ENCODE peak calls at places on chromosome 16, in six cellular contexts. G, W, C, O, M and X are unnamed samples.

GRCh38 chr16:89536886-89537548 is 23.5 kb upstream of the RPL13 start:
- DNase-seq in O (no peak), W (no peak), G (no peak), M (no peak), C (no peak), X (no peak)

GRCh38 chr16:14179116-14179515 is 108.0 kb downstream of the MRTFB start:
- DNase-seq in M (no peak), O (no peak), C (no peak), G (no peak), W (no peak), X (no peak)

GRCh38 chr16:74099530-74099929 is 197.1 kb upstream of the PSMD7 start:
- DNase-seq in C (no peak), M (no peak), G (no peak), W (no peak), O (no peak), X (no peak)

GRCh38 chr16:83110221-83110768 is 483.5 kb downstream of the CDH13 start:
- DNase-seq in M (no peak), W (no peak), G (no peak), O (no peak), C (no peak), X (no peak)

GRCh38 chr16:53094013-53094630 is 39.3 kb downstream of the CHD9 start:
- DNase-seq in M (no peak), C (peak; percentile 74), W (no peak), G (peak; percentile 82), O (peak; percentile 22), X (no peak)

GRCh38 chr16:89847056-89847929 is 19.0 kb downstream of the SPIRE2 start:
- DNase-seq in G (no peak), C (no peak), W (no peak), O (no peak), M (no peak), X (no peak)

GRCh38 chr16:20868890-20869289 is 31.3 kb downstream of the DCUN1D3 start:
- DNase-seq in O (peak; percentile 68), M (peak; percentile 37), W (no peak), G (peak; percentile 91), C (no peak), X (no peak)

GRCh38 chr16:70582280-70582978 is 58.8 kb downstream of the SF3B3 start:
- DNase-seq in G (no peak), C (no peak), O (no peak), M (no peak), W (no peak), X (no peak)

GRCh38 chr16:8936421-8936820 is 27.3 kb downstream of the USP7 start:
- DNase-seq in C (no peak), G (peak; percentile 59), W (peak; percentile 63), O (no peak), M (no peak), X (no peak)

GRCh38 chr16:89164436-89164835 is 7.1 kb upstream of the CDH15 start:
- DNase-seq in C (no peak), W (no peak), M (no peak), O (no peak), G (no peak), X (no peak)

GRCh38 chr16:85544668-85545067 is 68.5 kb upstream of the GSE1 start:
- DNase-seq in M (no peak), W (no peak), G (no peak), C (no peak), O (no peak), X (no peak)

GRCh38 chr16:82481455-82481854 is 145.3 kb upstream of the CDH13 start:
- DNase-seq in W (no peak), G (no peak), C (no peak), O (no peak), M (no peak), X (no peak)

GRCh38 chr16:11232852-11233726 is 22.9 kb downstream of the SOCS1 start:
- DNase-seq in C (no peak), G (peak; percentile 64), M (no peak), W (no peak), O (no peak), X (no peak)

GRCh38 chr16:70381604-70382342 is 35.1 kb downstream of the DDX19A start:
- DNase-seq in C (no peak), W (no peak), M (no peak), O (no peak), G (no peak), X (no peak)

GRCh38 chr16:53967172-53967571 is 263.2 kb downstream of the FTO start:
- DNase-seq in G (no peak), C (no peak), O (no peak), W (no peak), M (no peak), X (no peak)

GRCh38 chr16:22670551-22670970 is 143.4 kb upstream of the HS3ST2 start:
- DNase-seq in O (no peak), G (no peak), M (no peak), C (peak; percentile 33), W (peak; percentile 71), X (peak; percentile 85)

GRCh38 chr16:71369494-71369893 is 11.0 kb downstream of the CALB2 start:
- DNase-seq in O (no peak), M (no peak), C (no peak), W (no peak), G (no peak), X (no peak)

GRCh38 chr16:66605177-66605999 is 884 bp downstream of the CMTM3 start:
- DNase-seq in W (peak; percentile 66), C (no peak), G (peak; percentile 40), O (peak; percentile 40), M (no peak), X (peak; percentile 88)

GRCh38 chr16:65825191-65825856 is 541.2 kb upstream of the CDH5 start:
- DNase-seq in C (no peak), O (no peak), G (no peak), M (no peak), W (no peak), X (peak; percentile 60)

GRCh38 chr16:85750021-85750826 is 672 bp downstream of the C16orf74 start:
- DNase-seq in O (no peak), G (peak; percentile 36), M (no peak), C (no peak), W (no peak), X (no peak)

GRCh38 chr16:1775846-1776671 is 3.1 kb upstream of the MRPS34 start:
- DNase-seq in G (no peak), O (no peak), C (no peak), W (no peak), M (no peak), X (no peak)

GRCh38 chr16:20409398-20410152 is at the start of gene ACSM5:
- DNase-seq in G (peak; percentile 75), M (no peak), C (no peak), W (no peak), O (peak; percentile 64), X (no peak)

DNA sequence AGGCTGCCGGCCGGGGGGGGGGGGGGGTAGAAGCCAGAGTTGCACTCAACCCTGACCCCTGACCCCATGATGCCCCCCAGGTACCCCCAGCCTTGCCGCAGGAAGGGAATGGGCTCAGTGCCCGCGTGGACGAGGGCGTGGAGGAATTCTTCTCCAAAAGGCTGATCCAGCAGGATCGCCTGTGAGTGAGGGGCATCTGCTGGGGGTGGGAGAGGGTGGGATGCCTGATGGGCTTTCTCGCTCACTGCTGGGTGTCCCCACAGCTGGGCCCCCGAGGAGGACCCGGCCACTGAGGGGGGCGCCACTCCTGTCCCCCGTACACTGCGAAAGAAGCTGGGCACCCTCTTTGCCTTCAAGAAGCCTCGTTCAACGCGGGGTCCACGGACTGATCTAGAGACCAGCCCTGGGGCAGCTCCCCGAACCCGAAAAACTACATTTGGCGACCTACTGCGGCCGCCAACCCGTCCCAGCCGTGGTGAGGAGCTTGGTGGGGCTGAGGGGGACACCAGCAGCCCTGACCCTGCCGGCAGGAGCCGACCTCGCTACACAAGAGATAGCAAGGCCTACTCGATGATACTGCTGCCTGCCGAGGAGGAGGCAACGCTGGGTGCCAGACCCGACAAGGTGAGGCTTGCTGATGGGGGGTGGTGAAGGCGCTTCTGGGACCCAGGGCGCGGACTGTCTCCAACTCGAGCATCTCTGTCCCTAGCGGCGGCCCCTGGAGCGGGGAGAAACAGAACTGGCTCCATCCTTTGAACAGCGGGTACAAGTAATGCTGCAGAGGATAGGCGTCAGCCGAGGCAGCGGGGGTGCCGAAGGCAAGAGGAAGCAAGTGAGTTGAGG is 5.8 kb downstream of the ACD start:
- DNase-seq in C (no peak), M (no peak), W (peak; percentile 37), O (no peak), G (no peak), X (peak; percentile 83)
- TF ChIP-seq CTCF in C (no peak), M (no peak), W (no peak), O (no peak), G (no peak), X (no peak)

DNA sequence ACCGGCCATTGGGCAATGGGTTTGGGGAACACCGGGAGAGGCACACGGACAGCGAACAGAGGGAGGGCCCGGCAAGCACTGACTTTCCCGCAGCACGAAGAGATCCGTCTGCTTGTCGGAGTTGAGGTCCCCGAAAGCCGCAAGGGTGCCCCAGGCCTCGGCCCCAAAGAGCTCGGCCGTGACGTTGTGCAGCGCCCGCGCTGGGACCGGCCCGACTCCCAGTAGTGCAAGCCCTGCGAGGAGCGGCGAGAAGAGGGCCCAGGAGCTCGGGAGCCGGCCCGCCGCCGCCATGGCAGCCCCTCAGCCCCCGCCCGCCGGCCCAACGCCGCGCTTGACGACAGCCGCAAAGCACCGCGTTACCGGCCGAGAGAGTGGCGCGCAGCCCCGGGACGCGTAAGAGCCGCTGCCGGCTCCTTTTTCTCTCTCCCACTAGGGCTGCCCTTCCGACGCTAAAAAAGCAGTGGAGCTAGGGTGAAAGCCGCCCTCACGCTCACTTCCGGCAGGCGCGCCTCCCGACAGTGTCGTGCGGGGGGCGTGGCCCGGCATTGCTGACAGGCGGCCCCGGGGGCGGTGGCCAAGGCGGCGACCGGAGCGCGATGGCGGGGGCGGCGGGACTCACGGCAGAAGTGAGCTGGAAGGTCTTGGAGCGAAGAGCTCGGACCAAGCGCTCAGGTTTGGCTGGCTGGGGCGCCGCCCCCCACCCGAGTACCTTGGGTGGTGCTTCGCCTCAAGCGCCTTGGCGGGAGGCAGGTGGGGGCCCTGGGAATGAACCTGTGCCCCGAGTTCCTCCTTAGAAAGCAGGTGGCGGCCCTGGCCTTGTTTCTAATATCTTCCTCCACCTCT is at the start of the genes ITFG1 and PHKB:
- DNase-seq in M (peak; percentile 63), G (peak; percentile 91), O (peak; percentile 85), W (peak; percentile 93), C (peak; percentile 86), X (peak; percentile 97)
- TF ChIP-seq CTCF in M (no peak), G (no peak), O (peak; percentile 61), W (no peak), C (no peak), X (no peak)

GRCh38 chr16:57540906-57541753 is 1.3 kb upstream of the ADGRG5 start:
- DNase-seq in O (no peak), G (peak; percentile 25), M (no peak), C (no peak), W (no peak), X (peak; percentile 80)

GRCh38 chr16:57544129-57544653 is 1.7 kb downstream of the ADGRG5 start:
- DNase-seq in W (no peak), M (no peak), G (no peak), O (no peak), C (peak; percentile 93), X (no peak)

GRCh38 chr16:57539072-57539796 is 2.9 kb upstream of the CCDC102A start:
- DNase-seq in W (no peak), G (no peak), M (no peak), C (peak; percentile 91), O (no peak), X (no peak)

GRCh38 chr16:57540387-57540786 is 2.1 kb upstream of the ADGRG5 start:
- DNase-seq in O (no peak), M (no peak), W (no peak), G (peak; percentile 14), C (no peak), X (peak; percentile 49)

GRCh38 chr16:57541754-57542435 is 548 bp upstream of the ADGRG5 start:
- DNase-seq in G (no peak), M (no peak), O (no peak), W (no peak), C (no peak), X (peak; percentile 72)
- TF ChIP-seq CTCF in G (no peak), M (no peak), O (no peak), W (no peak), C (no peak), X (no peak)

GRCh38 chr16:58730724-58731370 is 3.3 kb downstream of the GOT2 start:
- DNase-seq in O (no peak), G (no peak), C (no peak), W (no peak), M (no peak), X (no peak)
- TF ChIP-seq CTCF in O (no peak), G (no peak), C (no peak), W (no peak), M (no peak), X (no peak)